ENCODE peak calls at places on chromosomes 2 and 18, in five cellular contexts. Z, X, N, M and C are unnamed samples.

GRCh38 chr2:43689999-43690398 is 13.8 kb upstream of the C1GALT1C1L start:
- DNase-seq in X (no peak), N (no peak), M (no peak), Z (no peak), C (no peak)

GRCh38 chr18:79884296-79884962 is 67.0 kb downstream of the SLC66A2 start:
- DNase-seq in N (no peak), X (no peak), Z (no peak), M (no peak), C (no peak)

GRCh38 chr2:70767094-70767698 is 804 bp downstream of the ADD2 start:
- DNase-seq in X (no peak), M (no peak), N (no peak), Z (no peak), C (no peak)

GRCh38 chr2:231685349-231686191 is 22.8 kb upstream of the PTMA start:
- DNase-seq in N (no peak), X (no peak), Z (no peak), M (no peak), C (no peak)

GRCh38 chr2:66301073-66301766 is 133.7 kb upstream of the MEIS1 start:
- DNase-seq in Z (no peak), M (peak; percentile 48), N (peak; percentile 60), X (no peak), C (peak; percentile 10)

GRCh38 chr18:48913201-48913600 is 37.6 kb downstream of the SMAD7 start:
- DNase-seq in Z (no peak), X (no peak), N (no peak), M (no peak), C (no peak)

GRCh38 chr2:64338910-64339500 is 115.0 kb upstream of the LGALSL start:
- DNase-seq in M (no peak), N (peak; percentile 63), X (no peak), Z (peak; percentile 17), C (peak; percentile 26)

GRCh38 chr2:85275984-85276540 is 51.7 kb downstream of the TGOLN2 start:
- DNase-seq in Z (no peak), N (peak; percentile 22), M (peak; percentile 56), X (no peak), C (no peak)

GRCh38 chr2:220585241-220585640 is 957.8 kb downstream of the SLC4A3 start:
- DNase-seq in X (no peak), Z (no peak), M (no peak), N (no peak), C (peak; percentile 24)

GRCh38 chr18:22228930-22229329 is 59.5 kb downstream of the GATA6 start:
- DNase-seq in M (no peak), N (no peak), Z (no peak), X (no peak), C (peak; percentile 4)

GRCh38 chr2:120983344-120983743 is 247.7 kb downstream of the GLI2 start:
- DNase-seq in X (no peak), Z (no peak), M (no peak), N (peak; percentile 27), C (no peak)

GRCh38 chr18:61331051-61331450 is 2.2 kb upstream of the CDH20 start:
- DNase-seq in M (no peak), N (no peak), X (no peak), Z (no peak), C (no peak)